ENCODE peak calls at places on chromosomes 7 and 10, in six cellular contexts. E, X, M, L, H and B are unnamed samples.

GRCh38 chr7:142739927-142740492 is 9.3 kb upstream of the PRSS1 start:
- DNase-seq in M (no peak), X (peak), L (no peak), H (no peak), E (no peak), B (no peak)

GRCh38 chr10:29658984-29659769 is 24.4 kb upstream of the SVIL start:
- DNase-seq in E (peak), M (peak), X (no peak), H (peak), L (no peak), B (peak)

GRCh38 chr10:76255241-76255640 is 823.8 kb downstream of the LRMDA start:
- DNase-seq in M (no peak), L (no peak), X (no peak), E (no peak), H (no peak), B (no peak)

GRCh38 chr7:101436857-101437576 is 74.3 kb downstream of the COL26A1 start:
- DNase-seq in H (peak), M (no peak), L (peak), E (no peak), X (no peak), B (peak)

GRCh38 chr7:124056234-124056633 is 23.4 kb upstream of the TMEM229A start:
- DNase-seq in L (no peak), M (no peak), X (no peak), E (no peak), H (no peak), B (no peak)

GRCh38 chr7:8217200-8218068 is 44.5 kb downstream of the ICA1 start:
- DNase-seq in L (no peak), H (peak), E (peak), M (peak), X (peak), B (peak)

GRCh38 chr7:110718514-110719205 is 372.3 kb upstream of the LRRN3 start:
- DNase-seq in H (no peak), M (no peak), X (no peak), E (no peak), L (no peak), B (no peak)

GRCh38 chr7:131581241-131582157 is 25.1 kb upstream of the PODXL start:
- DNase-seq in X (no peak), H (no peak), M (no peak), E (no peak), L (no peak), B (no peak)

GRCh38 chr10:86400705-86401587 is 34.4 kb upstream of the GRID1 start:
- DNase-seq in L (peak), M (peak), E (no peak), H (no peak), X (peak), B (peak)

GRCh38 chr7:142873281-142873784 is 12.2 kb downstream of the TRPV6 start:
- DNase-seq in E (no peak), X (peak), M (no peak), L (no peak), H (no peak), B (peak)

GRCh38 chr10:5504146-5505072 is 5.0 kb upstream of the CALML5 start:
- DNase-seq in M (peak), X (no peak), H (no peak), L (peak), E (no peak), B (no peak)
- TF ChIP-seq CTCF in M (no peak), X (no peak), H (no peak), L (no peak), E (no peak), B (no peak)

GRCh38 chr10:88831709-88832108 is 19.9 kb downstream of the ANKRD22 start:
- DNase-seq in L (no peak), X (no peak), E (no peak), H (no peak), M (peak), B (no peak)

GRCh38 chr10:88830643-88831277 is 20.9 kb downstream of the ANKRD22 start:
- DNase-seq in E (no peak), X (no peak), L (no peak), H (no peak), M (no peak), B (no peak)

GRCh38 chr10:88828310-88828709 is 23.3 kb downstream of the ANKRD22 start:
- DNase-seq in M (no peak), E (no peak), L (no peak), H (no peak), X (no peak), B (no peak)

GRCh38 chr10:88826390-88826789 is 23.9 kb downstream of the LIPM start:
- DNase-seq in E (no peak), L (no peak), M (no peak), X (no peak), H (no peak), B (no peak)

DNA sequence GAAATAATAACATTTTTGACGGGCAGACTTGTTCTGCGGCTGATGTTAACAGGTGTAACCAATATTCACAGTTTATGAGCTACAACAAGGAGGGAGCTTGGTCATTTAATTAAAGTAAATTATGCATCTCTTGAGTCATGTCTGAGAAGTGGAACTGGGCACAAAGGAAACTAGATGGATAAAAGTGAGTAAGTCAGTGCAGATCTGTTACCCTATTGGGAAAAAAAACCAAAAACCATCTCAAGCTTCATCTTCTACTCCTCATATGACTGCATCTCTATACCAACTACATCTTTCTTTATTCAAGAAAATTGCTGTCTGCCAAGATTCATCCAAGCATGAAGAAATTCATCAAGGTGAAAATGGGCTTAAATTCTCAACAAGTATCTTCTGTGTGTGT is 23.9 kb downstream of the ANKRD22 start:
- DNase-seq in H (no peak), E (no peak), X (no peak), M (no peak), L (no peak), B (no peak)
- TF ChIP-seq CTCF in H (no peak), E (no peak), X (no peak), M (no peak), L (no peak), B (no peak)

GRCh38 chr7:38907066-38907465 is 1.9 kb downstream of the VPS41 start:
- DNase-seq in X (no peak), L (peak), M (no peak), H (no peak), E (no peak), B (no peak)
- TF ChIP-seq CTCF in X (no peak), L (no peak), M (no peak), H (no peak), E (no peak), B (no peak)

GRCh38 chr7:23462846-23463245 is 7.4 kb downstream of the IGF2BP3 start:
- DNase-seq in E (no peak), H (no peak), X (peak), M (peak), L (no peak), B (peak)
- TF ChIP-seq CTCF in E (peak), H (no peak), X (peak), M (peak), L (no peak), B (no peak)

GRCh38 chr7:135801045-135801693 is 52.6 kb upstream of the FAM180A start:
- DNase-seq in L (no peak), X (peak), M (peak), H (peak), E (no peak), B (peak)

GRCh38 chr7:135800560-135800959 is 51.9 kb upstream of the FAM180A start:
- DNase-seq in E (no peak), H (no peak), L (no peak), X (no peak), M (no peak), B (no peak)

GRCh38 chr7:135801877-135802276 is 53.3 kb upstream of the FAM180A start:
- DNase-seq in L (no peak), H (no peak), M (no peak), E (no peak), X (no peak), B (no peak)

GRCh38 chr7:135798104-135798503 is 49.5 kb upstream of the FAM180A start:
- DNase-seq in X (no peak), M (no peak), H (no peak), L (no peak), E (no peak), B (no peak)

DNA sequence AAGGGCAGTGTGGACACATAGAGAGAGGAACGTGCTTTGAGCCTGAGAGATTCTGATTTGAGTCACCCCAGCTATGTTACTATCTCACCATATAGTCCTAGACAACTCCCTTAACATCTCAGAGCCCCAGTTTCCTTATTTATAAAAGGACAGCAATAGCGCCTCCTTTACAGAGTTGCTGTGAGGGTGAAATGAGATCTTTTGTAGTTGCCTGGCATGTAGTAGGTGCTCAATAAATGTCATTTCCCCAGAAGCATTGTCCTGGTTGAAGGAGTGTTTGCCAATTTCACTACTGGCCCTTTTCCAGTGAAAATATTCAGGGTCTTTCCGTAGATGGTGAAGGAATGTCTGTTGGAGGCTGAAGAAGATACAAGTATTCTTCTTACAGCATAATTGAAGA is 51.3 kb upstream of the FAM180A start:
- DNase-seq in X (no peak), M (no peak), E (no peak), L (no peak), H (no peak), B (no peak)
- TF ChIP-seq CTCF in X (peak), M (no peak), E (no peak), L (no peak), H (no peak), B (no peak)

DNA sequence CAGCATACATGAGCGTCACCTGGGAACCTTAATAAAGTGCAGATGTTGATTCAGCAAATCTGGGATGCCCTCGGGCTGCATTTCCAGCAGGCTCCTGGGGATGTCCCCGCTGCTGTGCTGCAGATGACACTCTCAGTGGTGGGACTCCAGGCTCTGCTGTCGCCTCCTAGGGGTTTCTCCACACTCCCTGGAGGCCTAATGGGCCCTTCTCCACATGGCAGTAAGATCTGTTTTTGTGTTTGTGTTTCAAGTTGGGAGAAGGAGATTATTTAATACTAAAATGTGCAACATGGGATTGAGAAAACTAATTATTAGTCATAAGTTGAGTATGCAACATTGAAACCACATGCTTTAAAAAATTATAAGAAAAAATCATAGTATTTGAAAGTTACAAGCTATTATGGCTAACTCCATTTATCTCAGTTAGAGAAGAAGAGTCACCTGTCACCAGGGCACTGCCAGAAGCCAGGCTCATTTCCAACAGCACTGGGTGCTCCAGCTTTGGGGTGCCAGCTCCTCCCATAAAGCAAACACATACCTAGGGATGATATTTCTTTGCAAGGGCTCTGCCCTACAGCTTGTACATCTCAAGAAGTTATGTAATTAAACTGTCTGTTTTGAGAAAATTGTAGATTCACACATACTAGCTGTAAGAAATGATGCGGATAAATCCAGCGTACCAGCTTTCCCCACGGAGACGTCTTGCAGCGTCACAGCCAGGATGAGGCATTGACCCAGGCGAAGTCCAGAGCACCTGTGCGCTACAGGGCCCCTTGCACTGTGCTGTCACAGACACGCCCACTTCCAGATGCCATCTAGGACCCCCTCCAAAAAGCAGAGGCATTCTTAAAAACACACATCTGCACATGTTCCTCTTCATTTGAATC is 106.4 kb downstream of the EGFR start:
- DNase-seq in H (no peak), M (no peak), X (no peak), E (no peak), L (no peak), B (no peak)
- TF ChIP-seq CTCF in H (no peak), M (no peak), X (no peak), E (no peak), L (no peak), B (no peak)

GRCh38 chr10:94042001-94042813 is 48.5 kb downstream of the PLCE1 start:
- DNase-seq in X (no peak), H (peak), L (no peak), M (peak), E (peak), B (no peak)
- TF ChIP-seq CTCF in X (no peak), H (no peak), L (no peak), M (peak), E (no peak), B (no peak)

GRCh38 chr10:72334196-72334831 is 20.4 kb downstream of the DNAJB12 start:
- DNase-seq in E (no peak), L (peak), H (no peak), M (no peak), X (no peak), B (no peak)

GRCh38 chr10:72333111-72334012 is 21.4 kb downstream of the DNAJB12 start:
- DNase-seq in L (no peak), E (no peak), M (no peak), H (no peak), X (no peak), B (no peak)

GRCh38 chr10:72336259-72337038 is 18.3 kb downstream of the DNAJB12 start:
- DNase-seq in L (no peak), E (no peak), M (no peak), H (no peak), X (no peak), B (no peak)

GRCh38 chr10:72335394-72336258 is 19.1 kb downstream of the DNAJB12 start:
- DNase-seq in H (no peak), L (peak), E (no peak), X (peak), M (no peak), B (no peak)

DNA sequence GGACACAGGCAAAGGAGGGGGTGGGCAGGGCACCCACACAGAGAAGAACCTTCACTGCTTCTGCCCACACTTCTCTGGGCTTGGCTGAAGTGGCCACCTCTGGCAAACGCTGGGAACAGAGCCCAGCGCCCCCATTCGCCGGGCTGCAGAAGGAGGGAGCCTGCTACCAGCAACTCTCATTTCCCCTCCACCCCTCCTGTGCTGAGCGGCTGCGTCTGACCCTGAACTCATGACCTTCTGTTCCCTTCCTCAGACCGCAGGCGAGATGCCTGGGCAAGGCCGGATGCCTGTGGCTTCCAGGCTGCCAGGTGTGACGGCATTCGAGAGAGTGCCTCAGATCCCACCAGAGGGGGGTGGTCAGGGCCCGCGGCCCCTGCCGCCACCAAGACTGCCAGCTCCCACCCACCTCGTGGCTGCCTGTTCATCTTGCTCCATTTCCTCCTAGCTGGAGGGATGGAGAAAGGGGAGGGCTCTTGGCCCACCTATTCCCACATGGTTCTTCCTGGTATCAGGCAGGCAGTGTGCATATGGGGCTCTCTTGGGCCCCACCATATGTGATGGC is 19.8 kb downstream of the DNAJB12 start:
- DNase-seq in M (peak), X (peak), E (peak), H (peak), L (peak), B (no peak)
- TF ChIP-seq CTCF in M (no peak), X (peak), E (peak), H (peak), L (no peak), B (no peak)

GRCh38 chr10:48470893-48471805 is 133.7 kb downstream of the ARHGAP22 start:
- DNase-seq in H (peak), X (no peak), L (no peak), E (no peak), M (peak), B (no peak)
- TF ChIP-seq CTCF in H (peak), X (no peak), L (no peak), E (no peak), M (peak), B (peak)